ENCODE peak calls at places on chromosome 20, in ten cellular contexts. O is cardiac muscle cell; B is esophagus squamous epithelium; V is memory B cell; C is EH; Q is AG08395; Z is activated gamma-delta T cell; S is kidney tubule cell; U is activated naive CD4-positive, alpha-beta T cell treated with anti-CD3 and anti-CD28 coated beads for 36 hours; I is CD4-positive, alpha-beta T cell. A is an unnamed sample.

GRCh38 chr20:37955511-37955910 is 52.6 kb downstream of the VSTM2L start:
- DNase-seq in O (no peak), B (no peak), V (no peak), C (no peak), Q (no peak), Z (no peak), S (no peak), U (no peak), I (no peak), A (no peak)

GRCh38 chr20:1462834-1463233 is 3.8 kb downstream of the NSFL1C start:
- DNase-seq in O (no peak), B (no peak), V (no peak), C (no peak), Q (no peak), Z (no peak), S (no peak), U (no peak), I (no peak), A (no peak)

GRCh38 chr20:44646023-44646640 is 5.4 kb downstream of the ADA start:
- DNase-seq in O (no peak), B (no peak), V (no peak), C (peak; percentile 28), Q (no peak), Z (no peak), S (no peak), U (peak; percentile 68), I (no peak), A (no peak)

GRCh38 chr20:58084966-58085365 is 143.5 kb downstream of the ANKRD60 start:
- DNase-seq in O (no peak), B (no peak), V (no peak), C (no peak), Q (no peak), Z (no peak), S (peak; percentile 75), U (no peak), I (no peak), A (no peak)

GRCh38 chr20:42656130-42656529 is 533.6 kb downstream of the PTPRT start:
- DNase-seq in O (no peak), B (no peak), V (no peak), C (no peak), Q (no peak), Z (no peak), S (no peak), U (no peak), I (no peak), A (no peak)

GRCh38 chr20:33005132-33005566 is 916 bp upstream of the SUN5 start:
- DNase-seq in O (no peak), B (no peak), V (no peak), C (peak; percentile 4), Q (no peak), Z (no peak), S (peak; percentile 20), U (peak; percentile 60), I (no peak), A (no peak)

GRCh38 chr20:13205402-13205801 is 15.7 kb upstream of the ISM1 start:
- DNase-seq in O (no peak), B (no peak), V (no peak), C (no peak), Q (no peak), Z (no peak), S (no peak), U (no peak), I (no peak), A (no peak)

GRCh38 chr20:61100489-61100888 is 151.6 kb upstream of the CDH4 start:
- DNase-seq in O (no peak), B (no peak), V (no peak), C (no peak), Q (no peak), Z (no peak), S (no peak), U (no peak), I (no peak), A (no peak)

GRCh38 chr20:53216856-53217576 is 244.9 kb downstream of the TSHZ2 start:
- DNase-seq in O (peak; percentile 82), B (peak; percentile 1), V (peak; percentile 81), C (peak; percentile 12), Q (peak; percentile 46), Z (peak; percentile 29), S (peak; percentile 61), U (peak; percentile 88), I (peak; percentile 79), A (peak; percentile 49)

GRCh38 chr20:52083627-52084232 is 107.8 kb downstream of the ZFP64 start:
- DNase-seq in O (peak; percentile 75), B (no peak), V (no peak), C (peak; percentile 73), Q (peak; percentile 79), Z (no peak), S (peak; percentile 50), U (peak; percentile 76), I (no peak), A (no peak)

GRCh38 chr20:46688151-46689081 is 828 bp downstream of the TP53RK start:
- DNase-seq in O (no peak), B (no peak), V (no peak), C (peak; percentile 41), Q (peak; percentile 14), Z (no peak), S (peak; percentile 25), U (no peak), I (no peak), A (no peak)

A was measured in naive B cell.